ENCODE peak calls at places on chromosome 19, in seven cellular contexts. Y is K562, Z is HCT116, K is SK-N-SH, G is GM12878, A is H1, C is HepG2. R is an unnamed sample.

GRCh38 chr19:29753934-29754305 is 38.9 kb upstream of the C19orf12 start:
- DNase-seq in A (no peak), Y (no peak), C (no peak), K (no peak), G (no peak), Z (no peak), R (no peak)

GRCh38 chr19:799076-799881 is 2.0 kb downstream of the PTBP1 start:
- DNase-seq in G (no peak), Z (no peak), C (peak; percentile 55), K (peak; percentile 41), A (no peak), Y (peak; percentile 64), R (no peak)

GRCh38 chr19:32816555-32817099 is 52.9 kb downstream of the SLC7A9 start:
- DNase-seq in Z (no peak), K (no peak), G (no peak), A (no peak), C (no peak), Y (no peak), R (no peak)

GRCh38 chr19:33388817-33389573 is 15.5 kb downstream of the CEBPG start:
- DNase-seq in K (peak; percentile 83), G (no peak), Z (no peak), A (no peak), Y (no peak), C (no peak), R (no peak)

GRCh38 chr19:40233811-40234389 is 7.4 kb upstream of the CCNP start:
- DNase-seq in Z (no peak), G (no peak), C (no peak), K (no peak), A (no peak), Y (no peak), R (no peak)

GRCh38 chr19:51729781-51730180 is 6.0 kb upstream of the HAS1 start:
- DNase-seq in G (no peak), Z (no peak), Y (no peak), C (no peak), A (no peak), K (no peak), R (no peak)

GRCh38 chr19:42412223-42412622 is 15.0 kb downstream of the LIPE start:
- DNase-seq in K (peak; percentile 70), A (no peak), G (no peak), Z (no peak), C (no peak), Y (no peak), R (no peak)

GRCh38 chr19:42330521-42330835 is 5.0 kb downstream of the MEGF8 start:
- DNase-seq in Y (no peak), G (no peak), A (no peak), K (no peak), C (no peak), Z (no peak), R (no peak)

GRCh38 chr19:42850981-42851717 is 28.4 kb downstream of the PSG1 start:
- DNase-seq in K (no peak), G (no peak), A (no peak), C (peak; percentile 15), Y (no peak), Z (peak; percentile 18), R (peak; percentile 78)

GRCh38 chr19:3407556-3408516 is 41.5 kb downstream of the NFIC start:
- DNase-seq in K (no peak), C (peak; percentile 39), Y (no peak), Z (no peak), G (no peak), A (no peak), R (no peak)

GRCh38 chr19:31013391-31013975 is 335.8 kb downstream of the TSHZ3 start:
- DNase-seq in K (no peak), Z (no peak), G (no peak), Y (no peak), A (no peak), C (no peak), R (no peak)

GRCh38 chr19:48713864-48714755 is 5.4 kb downstream of the MAMSTR start:
- DNase-seq in K (peak; percentile 98), G (peak; percentile 97), A (peak; percentile 98), C (peak; percentile 99), Y (peak; percentile 99), Z (peak; percentile 99), R (peak; percentile 85)

GRCh38 chr19:39126312-39126561 is 651 bp downstream of the PAK4 start:
- DNase-seq in K (no peak), A (no peak), Z (no peak), C (no peak), G (no peak), Y (no peak), R (no peak)

GRCh38 chr19:45076851-45077730 is 813 bp upstream of the ZNF296 start:
- DNase-seq in G (no peak), Y (peak; percentile 45), C (no peak), Z (no peak), A (no peak), K (no peak), R (no peak)

GRCh38 chr19:45078390-45079062 is 534 bp upstream of the GEMIN7 start:
- DNase-seq in C (no peak), Z (no peak), A (no peak), Y (no peak), G (no peak), K (no peak), R (no peak)

GRCh38 chr19:45074744-45075143 is 1.5 kb downstream of the ZNF296 start:
- DNase-seq in C (no peak), A (no peak), K (no peak), Y (no peak), G (no peak), Z (no peak), R (no peak)

GRCh38 chr19:45075215-45076028 is 856 bp downstream of the ZNF296 start:
- DNase-seq in K (no peak), A (no peak), C (peak; percentile 39), Z (peak; percentile 54), G (peak; percentile 80), Y (peak; percentile 89), R (no peak)

GRCh38 chr19:45076029-45076850 is at the start of gene ZNF296:
- DNase-seq in C (peak; percentile 75), Z (peak; percentile 75), K (no peak), G (no peak), Y (peak; percentile 93), A (no peak), R (no peak)
- H3K4me1 ChIP-seq in C (peaks cover 43% of the 10 kb centered on the region), Z (peaks cover 45% of the 10 kb centered on the region), K (peaks cover 9% of the 10 kb centered on the region), G (peaks cover 25% of the 10 kb centered on the region), Y (peaks cover 25% of the 10 kb centered on the region), A (peaks cover 13% of the 10 kb centered on the region), R (peaks cover 18% of the 10 kb centered on the region)

GRCh38 chr19:4830768-4831265 is 695 bp downstream of the TICAM1 start:
- DNase-seq in C (no peak), G (no peak), A (no peak), K (no peak), Y (peak; percentile 38), Z (no peak), R (no peak)

GRCh38 chr19:4831351-4832340 is at the start of gene TICAM1:
- DNase-seq in K (peak; percentile 88), Z (no peak), A (no peak), Y (peak; percentile 80), C (no peak), G (no peak), R (no peak)

GRCh38 chr19:4832776-4833175 is 1.3 kb upstream of the TICAM1 start:
- DNase-seq in A (no peak), Z (no peak), Y (no peak), K (no peak), C (no peak), G (no peak), R (no peak)

GRCh38 chr19:4829001-4829712 is 2.4 kb downstream of the TICAM1 start:
- DNase-seq in Z (no peak), G (no peak), C (peak; percentile 74), K (no peak), Y (no peak), A (no peak), R (no peak)

GRCh38 chr19:4830332-4830731 is 1.2 kb downstream of the TICAM1 start:
- DNase-seq in Y (no peak), Z (no peak), C (no peak), A (no peak), K (no peak), G (no peak), R (no peak)
- TF ChIP-seq SIN3A in Y (no peak), Z (no peak), C (no peak), A (no peak), K (no peak), G (no peak), R (no peak)

GRCh38 chr19:8358948-8359347 is 5.0 kb upstream of the ANGPTL4 start:
- DNase-seq in C (no peak), K (no peak), A (no peak), Z (no peak), Y (no peak), G (no peak), R (no peak)
- H3K4me1 ChIP-seq in C (peaks cover 78% of the 10 kb centered on the region), K (peaks cover 15% of the 10 kb centered on the region), A (no peaks in the 10 kb centered on the region), Z (peaks cover 85% of the 10 kb centered on the region), Y (peaks cover 18% of the 10 kb centered on the region), G (no peaks in the 10 kb centered on the region), R (peaks cover 12% of the 10 kb centered on the region)

DNA sequence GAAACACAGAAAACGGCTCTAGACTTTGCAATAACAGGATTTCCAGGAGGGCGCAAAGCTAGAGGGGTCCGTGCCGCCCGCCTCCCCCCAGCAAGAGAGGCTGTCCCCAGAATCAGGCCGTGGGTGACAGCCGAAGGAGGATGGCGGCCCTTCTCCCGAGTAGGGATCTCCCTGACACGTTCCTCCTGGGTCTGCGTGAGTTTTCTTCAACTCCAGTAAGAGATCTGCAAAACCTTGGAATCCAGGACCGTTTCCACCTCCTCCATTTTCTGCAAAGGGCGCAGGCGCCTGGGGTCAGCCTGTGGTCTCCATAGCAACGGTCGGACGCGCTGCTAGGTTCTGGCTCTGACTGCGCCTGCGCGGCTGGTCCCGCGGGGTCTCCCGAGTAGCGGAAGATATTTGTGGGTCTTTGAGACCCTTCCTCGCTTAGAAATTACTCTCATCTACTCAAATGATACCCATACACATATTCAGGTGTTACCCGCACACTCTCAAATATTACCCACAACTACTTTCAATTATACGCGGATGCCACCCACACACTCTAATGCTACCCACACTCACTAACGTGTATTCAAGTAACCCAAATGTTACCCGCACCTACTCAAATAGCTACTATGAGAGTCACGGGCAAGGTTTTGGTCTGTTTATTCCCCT is 2.1 kb downstream of the PNMA8C start:
- DNase-seq in A (no peak), K (peak; percentile 94), Y (peak; percentile 77), G (no peak), C (peak; percentile 71), Z (no peak), R (no peak)
- TF ChIP-seq SIN3A in A (peak; percentile 84), K (peak; percentile 22), Y (no peak), G (no peak), C (peak; percentile 38), Z (no peak), R (no peak)

DNA sequence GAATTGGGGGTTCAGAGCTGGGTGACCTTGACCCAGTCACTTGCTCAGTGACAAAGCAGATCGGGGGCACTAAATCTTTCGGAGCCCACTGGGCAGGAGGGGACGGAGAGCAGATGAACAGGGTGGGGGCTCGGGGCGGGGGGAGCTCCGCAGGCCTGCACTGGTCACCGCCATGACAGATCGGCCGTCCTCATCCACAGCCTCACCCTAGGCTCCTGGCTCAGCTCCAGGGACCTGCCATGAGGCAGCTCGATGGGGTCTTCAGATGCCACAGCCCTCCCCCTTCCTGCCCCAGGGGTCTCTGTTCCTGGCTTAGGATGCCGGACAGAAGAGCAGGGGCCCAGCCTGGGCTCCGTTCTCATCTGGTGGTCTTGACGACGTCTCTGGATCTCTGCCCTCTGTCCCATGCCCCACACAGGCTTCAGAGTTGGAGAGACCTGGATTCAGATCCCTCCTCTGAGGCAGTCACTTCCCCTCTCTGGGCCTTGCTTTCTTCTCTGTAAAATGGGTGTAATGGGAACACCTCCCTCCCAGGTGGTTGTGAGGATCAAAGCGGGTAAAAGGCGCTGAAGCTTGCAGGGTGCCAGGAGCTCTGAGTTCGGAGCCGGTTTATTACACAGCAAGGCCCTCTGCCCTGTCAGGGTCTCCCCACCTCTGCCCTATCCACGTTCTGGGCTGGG is 3.0 kb downstream of the KDM4B start:
- DNase-seq in Y (no peak), G (no peak), C (no peak), A (no peak), K (peak; percentile 34), Z (no peak), R (no peak)
- H3K4me1 ChIP-seq in Y (peaks cover 20% of the 10 kb centered on the region), G (peaks cover 12% of the 10 kb centered on the region), C (peaks cover 61% of the 10 kb centered on the region), A (peaks cover 3% of the 10 kb centered on the region), K (peaks cover 38% of the 10 kb centered on the region), Z (peaks cover 77% of the 10 kb centered on the region), R (peaks cover 30% of the 10 kb centered on the region)